ENCODE peak calls at places on chromosomes 12 and 14, in nine cellular contexts. V is colonic mucosa, Q is HepG2, N is lower lobe of right lung, I is heart right ventricle, C is body of pancreas, O is tibial nerve, E is Peyer's patch, P is heart left ventricle. A is an unnamed sample.

GRCh38 chr12:120991965-120992364 is 13.6 kb downstream of the HNF1A start:
- DNase-seq in V (no peak), Q (no peak), N (no peak), I (no peak), C (no peak), O (no peak), E (no peak), P (no peak), A (no peak)

GRCh38 chr14:52190532-52190931 is 77.0 kb upstream of the PTGDR start:
- DNase-seq in V (no peak), Q (no peak), N (no peak), I (no peak), C (no peak), O (no peak), E (no peak), P (no peak), A (no peak)

GRCh38 chr12:25585021-25585523 is 32.0 kb upstream of the LMNTD1 start:
- DNase-seq in V (no peak), Q (no peak), N (no peak), I (no peak), C (peak), O (peak), E (no peak), P (no peak), A (no peak)

GRCh38 chr14:73935666-73936065 is 14.2 kb downstream of the FAM161B start:
- DNase-seq in V (no peak), Q (no peak), N (no peak), I (no peak), C (no peak), O (no peak), E (no peak), P (no peak), A (no peak)

GRCh38 chr12:2190896-2191533 is 138.2 kb downstream of the CACNA1C start:
- DNase-seq in V (no peak), Q (no peak), N (no peak), I (no peak), C (no peak), O (no peak), E (no peak), P (no peak), A (no peak)

GRCh38 chr12:112919131-112919530 is 12.4 kb downstream of the OAS1 start:
- DNase-seq in V (no peak), Q (no peak), N (no peak), I (no peak), C (no peak), O (no peak), E (no peak), P (no peak), A (no peak)

GRCh38 chr12:31369712-31370521 is 44.0 kb upstream of the SINHCAF start:
- DNase-seq in V (peak), Q (peak), N (no peak), I (peak), C (peak), O (peak), E (no peak), P (peak), A (peak)

GRCh38 chr12:52005218-52005902 is 1.4 kb upstream of the TAMALIN start:
- DNase-seq in V (no peak), Q (no peak), N (no peak), I (no peak), C (no peak), O (no peak), E (no peak), P (no peak), A (no peak)

GRCh38 chr14:61547186-61548121 is 147.9 kb upstream of the HIF1A start:
- DNase-seq in V (no peak), Q (no peak), N (no peak), I (no peak), C (no peak), O (no peak), E (no peak), P (no peak), A (peak)

GRCh38 chr14:85344847-85345591 is 184.9 kb upstream of the FLRT2 start:
- DNase-seq in V (no peak), Q (no peak), N (no peak), I (no peak), C (no peak), O (no peak), E (no peak), P (no peak), A (no peak)

GRCh38 chr12:27555928-27556778 is 32.1 kb downstream of the PPFIBP1 start:
- DNase-seq in V (no peak), Q (no peak), N (no peak), I (no peak), C (no peak), O (no peak), E (no peak), P (no peak), A (peak)

GRCh38 chr12:112997506-112997905 is 19.2 kb downstream of the OAS2 start:
- DNase-seq in V (no peak), Q (no peak), N (no peak), I (no peak), C (no peak), O (no peak), E (no peak), P (no peak), A (no peak)

GRCh38 chr14:102185360-102185759 is 45.7 kb downstream of the WDR20 start:
- DNase-seq in V (peak), Q (peak), N (no peak), I (no peak), C (no peak), O (no peak), E (no peak), P (no peak), A (no peak)

GRCh38 chr12:132444957-132445883 is 44.7 kb upstream of the FBRSL1 start:
- DNase-seq in V (peak), Q (no peak), N (peak), I (no peak), C (no peak), O (no peak), E (peak), P (peak), A (no peak)

GRCh38 chr12:50467441-50467840 is 37.3 kb upstream of the DIP2B start:
- DNase-seq in V (no peak), Q (no peak), N (no peak), I (no peak), C (no peak), O (no peak), E (no peak), P (no peak), A (no peak)

GRCh38 chr14:81710232-81710845 is 176.7 kb upstream of the SEL1L start:
- DNase-seq in V (no peak), Q (peak), N (no peak), I (peak), C (peak), O (no peak), E (no peak), P (no peak), A (no peak)

GRCh38 chr14:31109257-31109656 is 83.1 kb upstream of the STRN3 start:
- DNase-seq in V (no peak), Q (no peak), N (no peak), I (no peak), C (no peak), O (no peak), E (no peak), P (no peak), A (no peak)

GRCh38 chr12:118058227-118058626 is 2.8 kb downstream of the WSB2 start:
- DNase-seq in V (no peak), Q (no peak), N (no peak), I (no peak), C (no peak), O (no peak), E (no peak), P (no peak), A (no peak)

GRCh38 chr14:36663404-36664321 is 2.0 kb downstream of the PAX9 start:
- DNase-seq in V (no peak), Q (no peak), N (no peak), I (no peak), C (no peak), O (no peak), E (no peak), P (no peak), A (no peak)

GRCh38 chr12:1926274-1926673 is 7.8 kb upstream of the CACNA2D4 start:
- DNase-seq in V (peak), Q (no peak), N (no peak), I (no peak), C (no peak), O (no peak), E (no peak), P (peak), A (no peak)

GRCh38 chr14:65203574-65203973 is 101.3 kb upstream of the MAX start:
- DNase-seq in V (no peak), Q (no peak), N (no peak), I (no peak), C (no peak), O (no peak), E (no peak), P (no peak), A (no peak)

GRCh38 chr14:51337520-51337919 is 97.5 kb downstream of the TMX1 start:
- DNase-seq in V (no peak), Q (no peak), N (no peak), I (no peak), C (no peak), O (no peak), E (no peak), P (no peak), A (no peak)

GRCh38 chr14:20866963-20867362 is 24.2 kb upstream of the RNASE3 start:
- DNase-seq in V (no peak), Q (no peak), N (no peak), I (no peak), C (peak), O (no peak), E (no peak), P (no peak), A (peak)

GRCh38 chr14:36604757-36605505 is 22.5 kb upstream of the NKX2-8 start:
- DNase-seq in V (peak), Q (peak), N (no peak), I (peak), C (peak), O (no peak), E (no peak), P (peak), A (peak)

GRCh38 chr12:104615048-104615561 is 158.4 kb downstream of the CHST11 start:
- DNase-seq in V (peak), Q (no peak), N (no peak), I (peak), C (peak), O (no peak), E (no peak), P (no peak), A (no peak)

GRCh38 chr12:106710143-106710893 is 64.2 kb upstream of the RIC8B start:
- DNase-seq in V (no peak), Q (no peak), N (no peak), I (no peak), C (no peak), O (no peak), E (no peak), P (no peak), A (no peak)

GRCh38 chr12:75650989-75651695 is 139.7 kb upstream of the KRR1 start:
- DNase-seq in V (no peak), Q (no peak), N (no peak), I (peak), C (no peak), O (no peak), E (no peak), P (no peak), A (peak)

GRCh38 chr12:85825751-85826150 is 10.5 kb downstream of the RASSF9 start:
- DNase-seq in V (no peak), Q (no peak), N (no peak), I (no peak), C (no peak), O (no peak), E (no peak), P (no peak), A (no peak)

GRCh38 chr14:54894995-54895394 is 7.6 kb downstream of the GCH1 start:
- DNase-seq in V (no peak), Q (no peak), N (no peak), I (no peak), C (no peak), O (no peak), E (no peak), P (no peak), A (peak)

GRCh38 chr12:110577717-110578521 is 5.2 kb downstream of the PPTC7 start:
- DNase-seq in V (peak), Q (no peak), N (no peak), I (no peak), C (no peak), O (no peak), E (no peak), P (no peak), A (peak)

GRCh38 chr12:92675092-92675865 is 27.5 kb upstream of the PLEKHG7 start:
- DNase-seq in V (no peak), Q (no peak), N (no peak), I (no peak), C (no peak), O (no peak), E (no peak), P (no peak), A (no peak)

GRCh38 chr12:104792570-104792969 is 165.5 kb downstream of the SLC41A2 start:
- DNase-seq in V (peak), Q (no peak), N (no peak), I (peak), C (no peak), O (no peak), E (no peak), P (no peak), A (peak)

GRCh38 chr12:68870443-68870842 is 62.5 kb downstream of the MDM2 start:
- DNase-seq in V (no peak), Q (no peak), N (no peak), I (no peak), C (no peak), O (no peak), E (no peak), P (no peak), A (no peak)

GRCh38 chr12:68871396-68871795 is 61.6 kb downstream of the CPM start:
- DNase-seq in V (no peak), Q (no peak), N (no peak), I (no peak), C (no peak), O (no peak), E (no peak), P (no peak), A (no peak)

GRCh38 chr12:68873316-68873715 is 59.7 kb downstream of the CPM start:
- DNase-seq in V (no peak), Q (no peak), N (no peak), I (no peak), C (no peak), O (no peak), E (no peak), P (no peak), A (no peak)

GRCh38 chr12:68870011-68870410 is 62.0 kb downstream of the MDM2 start:
- DNase-seq in V (no peak), Q (no peak), N (no peak), I (no peak), C (no peak), O (no peak), E (no peak), P (no peak), A (no peak)

DNA sequence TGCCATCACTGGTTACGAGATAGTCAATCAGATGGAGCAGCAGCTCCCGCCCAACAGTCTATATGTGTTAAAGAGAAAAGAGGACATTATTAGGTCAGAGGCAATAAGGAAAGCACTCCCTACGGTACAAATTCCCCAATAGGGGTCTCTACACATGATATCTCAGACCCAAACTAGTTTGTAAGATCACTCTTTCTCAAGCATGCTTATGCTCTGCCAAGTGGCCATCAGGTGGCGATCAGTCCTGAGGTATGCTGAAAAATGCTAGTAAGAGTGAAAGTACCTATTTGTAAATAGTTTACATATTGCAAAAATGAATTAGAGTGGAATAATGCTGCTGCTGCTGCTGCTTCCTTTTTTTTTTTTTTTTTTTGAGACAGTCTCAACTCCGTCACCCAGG is 61.1 kb downstream of the CPM start:
- DNase-seq in V (no peak), Q (peak), N (no peak), I (no peak), C (no peak), O (no peak), E (no peak), P (no peak), A (peak)
- TF ChIP-seq CTCF in V (no peak), Q (peak), N (peak), I (no peak), C (no peak), O (no peak), E (no peak), P (no peak), A (peak)

GRCh38 chr12:55829967-55830600 is 697 bp upstream of the DNAJC14 start:
- DNase-seq in V (peak), Q (no peak), N (peak), I (peak), C (peak), O (no peak), E (peak), P (peak), A (no peak)

GRCh38 chr12:55831407-55831880 is 2.1 kb upstream of the DNAJC14 start:
- DNase-seq in V (no peak), Q (no peak), N (no peak), I (no peak), C (no peak), O (no peak), E (no peak), P (no peak), A (no peak)

GRCh38 chr12:55827806-55828205 is 1.6 kb downstream of the DNAJC14 start:
- DNase-seq in V (no peak), Q (no peak), N (no peak), I (no peak), C (no peak), O (no peak), E (no peak), P (no peak), A (no peak)

GRCh38 chr12:55830601-55831406 is 1.4 kb upstream of the DNAJC14 start:
- DNase-seq in V (peak), Q (peak), N (peak), I (peak), C (peak), O (peak), E (peak), P (peak), A (no peak)

GRCh38 chr12:55828357-55828756 is 1.0 kb downstream of the DNAJC14 start:
- DNase-seq in V (no peak), Q (no peak), N (no peak), I (no peak), C (no peak), O (no peak), E (no peak), P (no peak), A (no peak)
- H3K4me3 ChIP-seq in V (peak), Q (no peak), N (peak), I (peak), C (no peak), O (peak), E (peak), P (peak), A (peak)

GRCh38 chr14:93207468-93208308 is 632 bp downstream of the UBR7 start:
- DNase-seq in V (peak), Q (no peak), N (no peak), I (peak), C (peak), O (peak), E (peak), P (peak), A (peak)
- H3K27ac ChIP-seq in V (peak), Q (peak), N (peak), I (peak), C (peak), O (peak), E (peak), P (peak), A (peak)

GRCh38 chr14:41280745-41281144 is 325.9 kb upstream of the LRFN5 start:
- DNase-seq in V (no peak), Q (no peak), N (no peak), I (no peak), C (no peak), O (no peak), E (no peak), P (no peak), A (no peak)
- TF ChIP-seq CTCF in V (no peak), Q (peak), N (peak), I (no peak), C (no peak), O (no peak), E (no peak), P (no peak), A (no peak)

GRCh38 chr14:35385042-35385839 is 19.3 kb downstream of the NFKBIA start:
- DNase-seq in V (peak), Q (peak), N (no peak), I (peak), C (peak), O (peak), E (no peak), P (peak), A (peak)
- H3K4me3 ChIP-seq in V (no peak), Q (peak), N (no peak), I (no peak), C (no peak), O (no peak), E (no peak), P (no peak), A (no peak)

DNA sequence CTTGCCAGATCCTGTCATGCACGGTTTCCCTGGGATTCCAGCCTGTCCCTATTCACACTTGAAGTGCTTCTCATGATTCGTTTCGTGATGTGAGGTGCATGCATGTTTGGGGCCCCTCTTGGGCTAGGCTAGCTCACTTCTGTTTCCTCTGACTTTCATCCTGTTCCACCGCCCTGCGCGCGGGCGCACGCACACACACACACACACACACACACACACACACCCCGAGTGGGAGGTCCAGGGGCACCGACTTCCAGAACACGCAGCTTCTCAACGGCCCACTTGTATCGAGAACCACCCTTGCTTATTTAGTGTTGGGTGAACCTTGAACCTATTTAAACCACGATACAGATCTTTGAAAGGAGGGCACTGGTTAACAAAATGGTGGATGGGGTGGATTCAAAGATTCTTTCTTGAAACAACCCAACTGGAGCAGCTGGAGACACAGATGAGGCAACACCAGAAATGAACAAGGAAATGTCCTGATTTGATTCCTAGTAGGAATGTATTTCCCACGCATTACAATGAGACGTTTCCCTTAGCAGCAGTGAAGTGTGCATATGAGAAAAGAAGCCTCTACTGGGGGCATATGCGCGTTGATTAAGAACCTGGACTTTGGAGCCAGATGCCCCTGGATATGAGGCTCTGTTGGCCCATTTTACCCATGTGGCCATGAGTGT is 16.3 kb downstream of the ELK3 start:
- DNase-seq in V (no peak), Q (no peak), N (no peak), I (no peak), C (no peak), O (no peak), E (peak), P (no peak), A (no peak)
- H3K27ac ChIP-seq in V (no peak), Q (no peak), N (peak), I (peak), C (no peak), O (no peak), E (peak), P (peak), A (peak)

DNA sequence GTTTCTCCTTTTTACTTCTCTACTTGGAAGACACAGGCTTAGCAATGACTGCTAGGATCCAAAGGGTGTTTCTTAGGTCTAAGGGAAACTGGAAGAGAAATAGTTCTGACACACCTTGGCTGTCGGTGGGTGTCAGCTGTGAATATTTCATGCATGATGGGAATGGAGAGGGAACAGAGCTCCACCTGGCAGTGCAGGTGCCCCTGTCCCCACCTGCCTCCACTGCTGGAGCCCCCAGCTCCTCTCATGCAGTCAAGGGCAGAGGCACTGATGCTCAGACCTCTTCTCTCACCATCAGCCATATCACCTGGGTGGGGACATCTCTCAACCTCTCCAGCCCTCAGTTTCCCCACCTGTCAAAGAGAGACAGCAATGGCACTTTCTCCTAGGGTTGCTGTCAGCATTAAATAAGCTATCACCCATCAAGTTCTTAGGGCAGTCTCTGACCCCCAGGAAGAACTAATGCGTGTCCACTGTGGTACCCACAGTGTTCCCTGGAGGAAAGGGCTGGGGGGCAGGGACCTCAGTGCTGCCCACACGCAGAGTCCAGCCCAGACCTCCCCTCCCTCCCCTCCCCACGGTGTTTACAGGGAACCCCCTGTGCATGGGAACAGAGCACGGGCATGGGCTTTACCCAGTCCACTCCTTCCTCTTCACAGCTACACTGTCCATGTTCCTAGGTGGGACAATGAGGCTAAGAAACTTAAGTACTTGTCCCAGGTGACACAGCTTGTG is 69.1 kb downstream of the C14orf132 start:
- DNase-seq in V (no peak), Q (no peak), N (no peak), I (no peak), C (no peak), O (no peak), E (no peak), P (no peak), A (no peak)
- TF ChIP-seq CTCF in V (no peak), Q (no peak), N (no peak), I (no peak), C (no peak), O (no peak), E (no peak), P (no peak), A (no peak)

GRCh38 chr12:44875417-44875953 is 630 bp downstream of the NELL2 start:
- DNase-seq in V (no peak), Q (no peak), N (no peak), I (no peak), C (peak), O (no peak), E (no peak), P (no peak), A (no peak)
- H3K4me3 ChIP-seq in V (peak), Q (peak), N (peak), I (peak), C (peak), O (peak), E (peak), P (peak), A (peak)